ENCODE peak calls at places on chromosomes 12 and 14, in five cellular contexts. E, D, S, U and P are unnamed samples.

GRCh38 chr12:118850244-118850825 is 131.0 kb upstream of the SRRM4 start:
- DNase-seq in E (no peak), D (no peak), S (no peak), U (no peak), P (no peak)

GRCh38 chr12:119423285-119423684 is 88.8 kb downstream of the CCDC60 start:
- DNase-seq in E (no peak), D (no peak), S (no peak), U (no peak), P (no peak)

GRCh38 chr14:74459289-74459946 is 33.4 kb upstream of the SYNDIG1L start:
- DNase-seq in E (no peak), D (no peak), S (no peak), U (peak; percentile 71), P (peak; percentile 79)

GRCh38 chr12:130804216-130804615 is 34.8 kb downstream of the STX2 start:
- DNase-seq in E (no peak), D (no peak), S (no peak), U (no peak), P (no peak)

GRCh38 chr12:98998697-98999299 is 353.7 kb downstream of the APAF1 start:
- DNase-seq in E (no peak), D (peak; percentile 25), S (no peak), U (peak; percentile 44), P (peak; percentile 82)

GRCh38 chr12:124737040-124737419 is 126.6 kb downstream of the SCARB1 start:
- DNase-seq in E (no peak), D (no peak), S (no peak), U (no peak), P (no peak)

GRCh38 chr12:124456652-124457152 is 110.7 kb downstream of the NCOR2 start:
- DNase-seq in E (no peak), D (no peak), S (peak; percentile 33), U (no peak), P (no peak)

GRCh38 chr12:69502342-69503081 is 32.3 kb downstream of the FRS2 start:
- DNase-seq in E (no peak), D (peak; percentile 55), S (no peak), U (no peak), P (peak; percentile 37)

GRCh38 chr12:13390381-13390856 is 193.9 kb downstream of the EMP1 start:
- DNase-seq in E (no peak), D (no peak), S (no peak), U (peak; percentile 17), P (peak; percentile 60)

GRCh38 chr12:27549801-27550652 is 26.0 kb downstream of the PPFIBP1 start:
- DNase-seq in E (no peak), D (peak; percentile 93), S (no peak), U (peak; percentile 68), P (peak; percentile 96)

GRCh38 chr12:71410844-71411243 is 28.8 kb upstream of the LGR5 start:
- DNase-seq in E (no peak), D (no peak), S (no peak), U (no peak), P (no peak)

GRCh38 chr14:50619569-50620141 is 48.5 kb downstream of the SAV1 start:
- DNase-seq in E (no peak), D (peak; percentile 51), S (peak; percentile 16), U (peak; percentile 26), P (peak; percentile 61)

GRCh38 chr12:94725375-94726168 is 75.2 kb upstream of the TMCC3 start:
- DNase-seq in E (no peak), D (no peak), S (no peak), U (peak; percentile 32), P (peak; percentile 37)

GRCh38 chr14:56659964-56660551 is 80.5 kb downstream of the TMEM260 start:
- DNase-seq in E (no peak), D (peak; percentile 5), S (no peak), U (peak; percentile 56), P (peak; percentile 62)

GRCh38 chr14:76810953-76811400 is 1.7 kb downstream of the ANGEL1 start:
- DNase-seq in E (no peak), D (no peak), S (peak; percentile 16), U (peak; percentile 47), P (peak; percentile 82)